ENCODE peak calls at places on chromosomes 4 and X, in eight cellular contexts. A is IMR-90; U is AG04450; Y is CD8-positive, alpha-beta T cell; D is HL-60; E is progenitor cell of endocrine pancreas; M is heart right ventricle; X is BE2C. P is an unnamed sample.

GRCh38 chr4:60744767-60745166 is 455.4 kb upstream of the ADGRL3 start:
- DNase-seq in X (no peak), M (no peak), Y (no peak), D (no peak), A (peak), U (no peak), E (no peak), P (peak)

GRCh38 chrX:107530141-107530540 is 80.7 kb downstream of the FRMPD3 start:
- DNase-seq in D (no peak), X (no peak), M (no peak), U (no peak), E (no peak), Y (no peak), A (no peak), P (no peak)

GRCh38 chr4:93396274-93396673 is 432.3 kb upstream of the ATOH1 start:
- DNase-seq in A (peak), U (no peak), E (no peak), M (no peak), D (no peak), Y (no peak), X (no peak), P (peak)

GRCh38 chrX:93673056-93673868 is at the start of gene NAP1L3:
- DNase-seq in X (peak), E (peak), D (no peak), U (peak), M (peak), A (peak), Y (peak), P (peak)

GRCh38 chr4:7434766-7435150 is at the start of gene PSAPL1:
- DNase-seq in X (peak), Y (no peak), A (peak), D (no peak), M (peak), U (no peak), E (no peak), P (peak)

GRCh38 chrX:17828156-17828555 is 32.9 kb downstream of the RAI2 start:
- DNase-seq in X (no peak), Y (no peak), M (no peak), U (no peak), E (no peak), A (no peak), D (no peak), P (no peak)

GRCh38 chr4:25702848-25703247 is 47.2 kb downstream of the SLC34A2 start:
- DNase-seq in U (no peak), E (no peak), M (peak), X (no peak), D (no peak), A (peak), Y (no peak), P (peak)

GRCh38 chrX:41332408-41332987 is 1.5 kb upstream of the DDX3X start:
- DNase-seq in M (no peak), E (no peak), Y (no peak), A (peak), D (no peak), U (no peak), X (no peak), P (peak)

GRCh38 chrX:6793000-6793399 is 258.1 kb upstream of the VCX3A start:
- DNase-seq in U (no peak), M (no peak), A (no peak), Y (no peak), E (no peak), D (no peak), X (no peak), P (no peak)

GRCh38 chr4:64465263-64465662 is 56.0 kb upstream of the TECRL start:
- DNase-seq in U (no peak), Y (no peak), X (no peak), D (no peak), A (no peak), M (no peak), E (no peak), P (peak)

GRCh38 chr4:190014771-190015537 is 12.1 kb downstream of the FRG2 start:
- DNase-seq in Y (no peak), E (no peak), X (peak), U (no peak), D (no peak), M (no peak), A (no peak), P (peak)

GRCh38 chr4:9825049-9825448 is 43.6 kb downstream of the DRD5 start:
- DNase-seq in X (no peak), M (no peak), Y (no peak), A (no peak), E (no peak), D (no peak), U (no peak), P (no peak)

GRCh38 chrX:17521871-17522693 is 147.1 kb downstream of the NHS start:
- DNase-seq in X (peak), U (no peak), A (peak), D (no peak), E (no peak), M (peak), Y (no peak), P (peak)

GRCh38 chrX:44382871-44383270 is 39.4 kb upstream of the EFHC2 start:
- DNase-seq in M (no peak), X (no peak), E (no peak), U (peak), D (no peak), Y (no peak), A (peak), P (no peak)

GRCh38 chr4:160611181-160611580 is 1508.3 kb downstream of the RAPGEF2 start:
- DNase-seq in U (no peak), A (no peak), Y (no peak), E (no peak), M (no peak), X (no peak), D (no peak), P (no peak)

GRCh38 chr4:177964061-177964460 is 521.8 kb upstream of the AGA start:
- DNase-seq in M (no peak), A (peak), U (no peak), E (no peak), D (no peak), X (no peak), Y (no peak), P (no peak)

GRCh38 chrX:23661671-23662070 is 5.6 kb upstream of the PRDX4 start:
- DNase-seq in M (no peak), D (no peak), U (peak), Y (no peak), A (peak), E (no peak), X (no peak), P (no peak)

GRCh38 chr4:182207806-182208483 is 35.3 kb upstream of the TENM3 start:
- DNase-seq in E (no peak), A (peak), Y (no peak), D (no peak), U (peak), X (no peak), M (no peak), P (peak)

GRCh38 chr4:17447056-17447455 is 64.8 kb downstream of the QDPR start:
- DNase-seq in E (no peak), D (no peak), A (peak), X (no peak), U (peak), Y (no peak), M (no peak), P (peak)

GRCh38 chrX:22246620-22247019 is 26.1 kb upstream of the CBLL2 start:
- DNase-seq in X (no peak), A (peak), U (no peak), M (no peak), E (no peak), D (no peak), Y (no peak), P (peak)

GRCh38 chr4:182555997-182556418 is 312.8 kb downstream of the TENM3 start:
- DNase-seq in E (no peak), U (peak), X (peak), D (no peak), A (peak), Y (no peak), M (no peak), P (peak)

GRCh38 chrX:119512145-119512800 is 44.0 kb downstream of the SLC25A5 start:
- DNase-seq in U (peak), E (peak), Y (no peak), M (peak), D (peak), A (peak), X (peak), P (peak)

GRCh38 chr4:117941611-117942010 is 92.7 kb upstream of the NDST3 start:
- DNase-seq in U (no peak), X (no peak), Y (no peak), E (no peak), D (no peak), A (no peak), M (no peak), P (no peak)

GRCh38 chr4:182062936-182063335 is 180.3 kb upstream of the TENM3 start:
- DNase-seq in E (no peak), U (peak), Y (no peak), A (peak), D (no peak), M (no peak), X (no peak), P (peak)

GRCh38 chr4:86376850-86377249 is 17.0 kb upstream of the MAPK10 start:
- DNase-seq in A (peak), M (no peak), E (no peak), X (no peak), Y (no peak), D (no peak), U (no peak), P (no peak)

GRCh38 chr4:105991726-105992125 is 96.5 kb downstream of the NPNT start:
- DNase-seq in A (no peak), D (no peak), E (no peak), X (peak), U (no peak), Y (no peak), M (no peak), P (no peak)

GRCh38 chr4:87843936-87844335 is 11.2 kb downstream of the MEPE start:
- DNase-seq in D (peak), Y (no peak), A (peak), X (no peak), M (no peak), U (no peak), E (no peak), P (peak)

GRCh38 chr4:99658666-99659065 is 1.0 kb upstream of the C4orf54 start:
- DNase-seq in U (no peak), E (no peak), Y (no peak), X (no peak), D (no peak), A (no peak), M (no peak), P (no peak)

GRCh38 chrX:153966841-153967535 is 4.6 kb downstream of the HCFC1 start:
- DNase-seq in U (no peak), M (no peak), D (no peak), Y (peak), E (no peak), X (peak), A (peak), P (no peak)

GRCh38 chrX:40173662-40174593 is 76.2 kb upstream of the BCOR start:
- DNase-seq in E (no peak), U (no peak), A (no peak), X (peak), M (peak), Y (peak), D (peak), P (peak)

GRCh38 chr4:15162046-15162445 is 159.8 kb downstream of the CPEB2 start:
- DNase-seq in D (no peak), X (no peak), E (no peak), M (no peak), Y (no peak), A (no peak), U (no peak), P (no peak)

GRCh38 chr4:16794816-16795445 is 103.5 kb downstream of the LDB2 start:
- DNase-seq in E (peak), U (no peak), A (peak), D (peak), X (peak), Y (peak), M (peak), P (peak)

GRCh38 chrX:85375333-85375738 is 4.1 kb downstream of the POF1B start:
- DNase-seq in X (peak), A (no peak), Y (no peak), M (no peak), E (no peak), D (no peak), U (no peak), P (no peak)

GRCh38 chr4:173535932-173536331 is 5.9 kb upstream of the HAND2 start:
- DNase-seq in A (no peak), U (no peak), M (no peak), D (no peak), E (no peak), X (no peak), Y (no peak), P (no peak)

GRCh38 chrX:138745215-138745614 is 33.7 kb upstream of the FGF13 start:
- DNase-seq in M (no peak), A (peak), E (peak), Y (peak), X (peak), D (peak), U (no peak), P (peak)

GRCh38 chr4:41853973-41854372 is 81.3 kb upstream of the TMEM33 start:
- DNase-seq in M (no peak), Y (no peak), X (no peak), E (no peak), A (no peak), D (no peak), U (no peak), P (peak)
- TF ChIP-seq CTCF in M (no peak), Y (no peak), X (peak), E (no peak), A (peak), D (no peak), U (no peak), P (peak)

GRCh38 chr4:89658701-89659024 is 178.3 kb downstream of the SNCA start:
- DNase-seq in Y (no peak), X (no peak), E (no peak), U (no peak), D (no peak), M (no peak), A (no peak), P (no peak)

GRCh38 chr4:89660851-89661250 is 176.1 kb downstream of the SNCA start:
- DNase-seq in D (no peak), X (no peak), U (no peak), Y (no peak), M (no peak), A (no peak), E (no peak), P (peak)

GRCh38 chr4:89660444-89660843 is 176.5 kb downstream of the SNCA start:
- DNase-seq in X (no peak), U (no peak), A (no peak), D (no peak), E (no peak), M (no peak), Y (no peak), P (no peak)

GRCh38 chr4:89661490-89661889 is 175.5 kb downstream of the SNCA start:
- DNase-seq in U (no peak), X (no peak), A (peak), E (no peak), M (no peak), Y (no peak), D (no peak), P (peak)

GRCh38 chr4:89657931-89658700 is 178.8 kb downstream of the SNCA start:
- DNase-seq in X (no peak), D (no peak), A (peak), E (no peak), U (peak), M (no peak), Y (no peak), P (peak)
- TF ChIP-seq CTCF in X (peak), D (no peak), A (peak), E (peak), U (peak), M (peak), Y (peak), P (peak)

GRCh38 chr4:147017081-147017480 is 71.4 kb upstream of the TTC29 start:
- DNase-seq in A (peak), E (no peak), X (no peak), Y (no peak), U (no peak), M (no peak), D (no peak), P (peak)
- TF ChIP-seq CTCF in A (no peak), E (no peak), X (no peak), Y (no peak), U (no peak), M (no peak), D (no peak), P (no peak)

DNA sequence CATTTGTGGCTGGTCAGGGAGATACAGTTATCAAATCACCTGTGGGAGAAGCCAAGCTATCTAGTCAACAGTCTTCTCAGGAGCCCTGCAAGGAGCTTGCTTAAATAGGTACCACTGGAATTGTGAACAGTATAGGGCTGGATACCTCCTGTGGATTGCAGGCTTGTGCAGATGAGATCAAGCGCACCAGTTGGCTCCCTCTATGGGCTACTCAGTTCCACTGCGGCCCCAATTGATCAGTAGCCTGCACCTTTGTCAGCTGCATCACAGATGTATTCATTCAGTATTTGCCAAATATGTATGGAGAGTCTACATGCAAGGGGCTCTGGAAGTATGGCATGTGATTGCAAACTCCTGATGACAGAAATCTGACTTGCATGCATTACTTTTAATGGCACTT is 28.6 kb downstream of the TEX13A start:
- DNase-seq in Y (no peak), A (no peak), U (no peak), X (no peak), M (no peak), D (no peak), E (no peak), P (peak)
- TF ChIP-seq CTCF in Y (no peak), A (no peak), U (peak), X (no peak), M (no peak), D (peak), E (peak), P (peak)

DNA sequence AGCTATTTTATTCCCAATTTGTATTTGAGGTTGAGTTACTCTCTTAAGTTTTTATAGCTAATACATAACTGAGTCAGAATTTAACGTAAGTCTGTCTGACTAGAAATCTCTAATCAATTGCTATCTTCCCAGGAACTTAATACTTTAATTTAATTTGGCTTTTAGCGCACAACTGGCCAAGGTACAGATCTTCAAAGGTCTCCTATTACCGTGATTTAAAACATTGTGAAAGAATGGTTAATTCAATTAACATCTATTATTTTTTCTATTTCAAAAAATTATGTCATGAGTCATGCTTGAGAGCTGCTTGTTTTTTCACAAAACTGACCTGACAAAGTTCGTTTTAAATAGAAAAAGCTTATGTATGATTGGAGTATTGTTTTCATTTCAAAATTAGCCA is 22.0 kb upstream of the PLA2G12A start:
- DNase-seq in X (no peak), E (no peak), A (no peak), U (no peak), D (no peak), M (no peak), Y (no peak), P (no peak)
- TF ChIP-seq CTCF in X (no peak), E (no peak), A (no peak), U (no peak), D (no peak), M (no peak), Y (no peak), P (no peak)

DNA sequence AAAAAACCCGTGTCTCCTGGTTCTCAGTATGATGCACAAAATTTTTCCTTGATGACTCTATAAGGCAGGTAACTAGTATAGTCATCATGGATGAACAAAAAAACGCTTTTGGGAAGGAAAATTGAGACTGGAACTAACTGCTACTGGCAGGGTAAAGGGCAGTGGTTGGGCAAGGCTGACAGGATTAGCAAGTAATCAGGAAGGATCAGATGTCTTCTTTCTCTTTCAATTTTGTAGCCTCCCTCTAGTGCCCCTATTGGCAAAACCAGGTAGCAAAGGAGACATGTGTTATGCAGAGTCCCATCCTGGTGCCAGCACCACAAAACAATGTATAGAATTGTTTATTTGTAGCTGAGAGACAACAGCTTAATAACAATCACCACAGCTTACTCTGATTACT is 12.8 kb upstream of the SLITRK4 start:
- DNase-seq in U (no peak), Y (no peak), A (no peak), X (no peak), D (no peak), M (no peak), E (no peak), P (no peak)
- TF ChIP-seq CTCF in U (no peak), Y (no peak), A (no peak), X (no peak), D (no peak), M (no peak), E (peak), P (no peak)

P was measured in choroid plexus epithelial cell.